ENCODE peak calls at places on chromosomes 7 and 10, in six cellular contexts. S, E, O, H, U and K are unnamed samples.

GRCh38 chr10:97319671-97320479 is 804 bp downstream of the FRAT1 start:
- DNase-seq in S (peak), E (peak), O (no peak), H (peak), U (peak), K (peak)

GRCh38 chr7:151125459-151125834 is 39.2 kb downstream of the AGAP3 start:
- DNase-seq in S (no peak), E (no peak), O (no peak), H (no peak), U (no peak), K (no peak)

GRCh38 chr10:106566871-106567270 is 597.6 kb downstream of the SORCS1 start:
- DNase-seq in S (no peak), E (no peak), O (no peak), H (no peak), U (peak), K (no peak)

GRCh38 chr7:18570890-18571478 is 75.4 kb downstream of the HDAC9 start:
- DNase-seq in S (no peak), E (no peak), O (no peak), H (no peak), U (peak), K (no peak)

GRCh38 chr10:62735464-62736188 is 68.9 kb upstream of the ADO start:
- DNase-seq in S (no peak), E (no peak), O (no peak), H (no peak), U (no peak), K (no peak)

GRCh38 chr10:63071145-63071544 is 62.0 kb upstream of the NRBF2 start:
- DNase-seq in S (no peak), E (no peak), O (no peak), H (no peak), U (no peak), K (no peak)

GRCh38 chr7:65554-65953 is 126.8 kb upstream of the FAM20C start:
- DNase-seq in S (no peak), E (no peak), O (no peak), H (no peak), U (no peak), K (no peak)

GRCh38 chr10:89164080-89164479 is 43.0 kb downstream of the CH25H start:
- DNase-seq in S (no peak), E (no peak), O (no peak), H (no peak), U (no peak), K (no peak)

GRCh38 chr7:27346531-27347260 is 104.1 kb downstream of the EVX1 start:
- DNase-seq in S (no peak), E (no peak), O (peak), H (no peak), U (no peak), K (peak)